ENCODE peak calls at places on chromosomes 4 and X, in four cellular contexts. Y, J, R and H are unnamed samples.

GRCh38 chrX:139691843-139692505 is 16.0 kb downstream of the MCF2 start:
- DNase-seq in J (peak; percentile 51), R (no peak), Y (no peak), H (no peak)

GRCh38 chr4:2284161-2284933 is 22.4 kb upstream of the MXD4 start:
- DNase-seq in Y (no peak), J (no peak), R (no peak), H (no peak)

GRCh38 chrX:67893931-67894330 is 350.1 kb downstream of the AR start:
- DNase-seq in J (no peak), R (no peak), Y (no peak), H (no peak)

GRCh38 chr4:180377741-180378140 is 1865.5 kb upstream of the TENM3 start:
- DNase-seq in J (no peak), Y (no peak), R (no peak), H (no peak)

GRCh38 chr4:113700602-113701150 is 60.9 kb downstream of the CAMK2D start:
- DNase-seq in J (no peak), R (no peak), Y (no peak), H (no peak)

GRCh38 chrX:136867096-136867491 is 13.4 kb downstream of the RBMX start:
- DNase-seq in J (no peak), Y (no peak), R (no peak), H (no peak)

GRCh38 chrX:11758400-11759171 is 549 bp downstream of the MSL3 start:
- DNase-seq in R (peak; percentile 60), J (peak; percentile 84), Y (no peak), H (peak; percentile 78)

GRCh38 chrX:125998432-125998831 is 167.7 kb downstream of the DCAF12L2 start:
- DNase-seq in J (no peak), Y (no peak), R (no peak), H (no peak)

GRCh38 chr4:169070895-169071218 is 60.8 kb upstream of the CBR4 start:
- DNase-seq in J (no peak), Y (no peak), R (peak; percentile 92), H (no peak)

GRCh38 chr4:37383579-37384229 is 139.2 kb downstream of the NWD2 start:
- DNase-seq in J (peak; percentile 52), R (peak; percentile 30), Y (no peak), H (peak; percentile 39)

GRCh38 chr4:19230906-19231305 is 1020.8 kb upstream of the SLIT2 start:
- DNase-seq in Y (no peak), R (no peak), J (no peak), H (no peak)

GRCh38 chrX:13791559-13791958 is 25.3 kb downstream of the GPM6B start:
- DNase-seq in J (no peak), Y (no peak), R (no peak), H (no peak)

GRCh38 chr4:169080970-169081369 is 70.9 kb upstream of the CBR4 start:
- DNase-seq in J (no peak), R (no peak), Y (no peak), H (no peak)

GRCh38 chrX:25941559-25942250 is 196.4 kb upstream of the MAGEB18 start:
- DNase-seq in R (no peak), Y (no peak), J (no peak), H (no peak)

GRCh38 chr4:176320340-176320975 is 692 bp downstream of the SPCS3 start:
- DNase-seq in Y (peak; percentile 48), R (peak; percentile 70), J (peak; percentile 64), H (peak; percentile 18)

GRCh38 chrX:773292-774025 is 142.9 kb downstream of the SHOX start:
- DNase-seq in Y (no peak), R (no peak), J (no peak), H (no peak)

GRCh38 chr4:84224522-84224921 is 274.6 kb downstream of the NKX6-1 start:
- DNase-seq in Y (no peak), R (no peak), J (no peak), H (peak; percentile 46)

GRCh38 chr4:6095023-6095817 is 77.0 kb upstream of the C4orf50 start:
- DNase-seq in R (no peak), J (no peak), Y (no peak), H (no peak)
- TF ChIP-seq YY1 in R (no peak), J (no peak), Y (no peak), H (no peak)

DNA sequence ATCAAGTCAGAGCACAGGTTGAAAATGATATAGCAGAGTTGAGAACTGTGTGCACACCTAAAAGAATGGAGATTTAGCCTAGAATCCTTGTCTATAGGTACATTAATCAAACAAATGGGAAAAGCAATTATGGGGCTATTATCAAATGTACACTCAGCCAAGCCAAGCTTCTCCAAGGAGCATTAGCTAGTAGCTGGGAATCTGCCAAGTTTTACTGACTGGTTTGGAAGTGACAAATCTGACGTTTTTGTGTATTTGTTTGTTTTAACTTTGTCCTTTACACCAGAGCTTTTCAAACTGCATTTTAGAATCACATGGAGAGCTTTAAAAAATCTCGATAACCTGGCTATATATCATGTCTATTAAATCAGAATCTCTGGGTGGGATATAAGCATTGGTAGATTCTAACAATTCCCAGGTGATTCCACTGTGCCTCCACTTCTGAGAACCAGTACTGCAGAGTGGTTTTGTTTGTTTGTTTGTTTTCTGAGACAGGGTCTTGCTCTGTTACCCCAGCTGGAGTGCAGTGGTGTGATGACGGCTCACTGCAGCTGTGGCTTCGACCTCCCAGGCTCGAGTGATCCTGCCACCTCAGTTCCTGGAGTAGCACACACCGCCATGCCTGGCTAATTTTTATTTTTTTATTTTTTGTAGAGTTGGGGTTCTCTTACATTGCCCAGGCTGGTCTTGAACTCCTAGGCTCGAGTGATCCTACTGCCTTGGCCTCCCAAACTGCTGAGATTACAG is 279.8 kb downstream of the UNC5C start:
- DNase-seq in J (no peak), Y (no peak), R (no peak), H (no peak)
- TF ChIP-seq SUZ12 in J (no peak), Y (no peak), R (no peak), H (no peak)

GRCh38 chr4:102760645-102761477 is at the start of gene MANBA:
- DNase-seq in Y (no peak), R (peak; percentile 63), J (peak; percentile 83), H (peak; percentile 49)

GRCh38 chr4:102758241-102758871 is 2.4 kb downstream of the MANBA start:
- DNase-seq in R (no peak), J (no peak), Y (no peak), H (no peak)

GRCh38 chr4:102761478-102761790 is 666 bp upstream of the MANBA start:
- DNase-seq in J (no peak), Y (no peak), R (peak; percentile 17), H (no peak)

GRCh38 chr4:102759835-102760644 is 728 bp downstream of the MANBA start:
- DNase-seq in Y (peak; percentile 40), R (peak; percentile 32), J (no peak), H (peak; percentile 3)

GRCh38 chr4:102761902-102762301 is 1.1 kb upstream of the MANBA start:
- DNase-seq in R (no peak), Y (no peak), J (no peak), H (no peak)
- H3K9ac ChIP-seq in R (peak overlapping the region; percentile 70), Y (no peak overlapping the region), J (no peak overlapping the region), H (peak overlapping the region; percentile 88)

GRCh38 chr4:164725066-164725465 is 28.9 kb upstream of the SMIM31 start:
- DNase-seq in R (no peak), J (no peak), Y (no peak), H (no peak)
- TF ChIP-seq YY1 in R (no peak), J (no peak), Y (no peak), H (no peak)